ENCODE peak calls at places on chromosome 17, in five cellular contexts. One of them, this sample, is unnamed. For H3K36me3 and H3K4me1, the result is how much of the 10 kb centered on the place peaks cover.

GRCh38 chr17:39563476-39563875 is 44.2 kb downstream of the NEUROD2 start:
- DNase-seq in right lobe of liver: no peak
- DNase-seq in GM23338: peak
- DNase-seq in hepatocyte: no peak
- DNase-seq in suprapubic skin: no peak
- DNase-seq in this sample: no peak

GRCh38 chr17:21124096-21124495 is 2.7 kb upstream of the DHRS7B start:
- DNase-seq in right lobe of liver: no peak
- DNase-seq in GM23338: peak
- DNase-seq in hepatocyte: no peak
- DNase-seq in suprapubic skin: no peak
- DNase-seq in this sample: no peak

GRCh38 chr17:76078859-76079576 is at the start of gene ZACN:
- DNase-seq in right lobe of liver: no peak
- DNase-seq in GM23338: no peak
- DNase-seq in hepatocyte: no peak
- DNase-seq in suprapubic skin: no peak
- DNase-seq in this sample: no peak

GRCh38 chr17:68706351-68706750 is 105.2 kb upstream of the FAM20A start:
- DNase-seq in right lobe of liver: no peak
- DNase-seq in GM23338: no peak
- DNase-seq in hepatocyte: no peak
- DNase-seq in suprapubic skin: no peak
- DNase-seq in this sample: no peak

GRCh38 chr17:55770220-55770870 is 19.5 kb downstream of the PCTP start:
- DNase-seq in right lobe of liver: no peak
- DNase-seq in GM23338: peak
- DNase-seq in hepatocyte: peak
- DNase-seq in suprapubic skin: no peak
- DNase-seq in this sample: no peak

GRCh38 chr17:73343739-73344454 is 32.1 kb upstream of the CDC42EP4 start:
- DNase-seq in right lobe of liver: no peak
- DNase-seq in GM23338: no peak
- DNase-seq in hepatocyte: no peak
- DNase-seq in suprapubic skin: peak
- DNase-seq in this sample: no peak

GRCh38 chr17:9636501-9636900 is 8.8 kb upstream of the USP43 start:
- DNase-seq in right lobe of liver: no peak
- DNase-seq in GM23338: no peak
- DNase-seq in hepatocyte: no peak
- DNase-seq in suprapubic skin: no peak
- DNase-seq in this sample: no peak

GRCh38 chr17:78653382-78653781 is 76.2 kb upstream of the DNAH17 start:
- DNase-seq in right lobe of liver: no peak
- DNase-seq in GM23338: no peak
- DNase-seq in hepatocyte: no peak
- DNase-seq in suprapubic skin: no peak
- DNase-seq in this sample: no peak

GRCh38 chr17:31470592-31470991 is 79.1 kb downstream of the RAB11FIP4 start:
- DNase-seq in right lobe of liver: no peak
- DNase-seq in GM23338: no peak
- DNase-seq in hepatocyte: no peak
- DNase-seq in suprapubic skin: no peak
- DNase-seq in this sample: no peak

GRCh38 chr17:41734139-41734948 is at the start of gene HAP1:
- DNase-seq in right lobe of liver: peak
- DNase-seq in GM23338: peak
- DNase-seq in hepatocyte: peak
- DNase-seq in suprapubic skin: no peak
- DNase-seq in this sample: no peak

GRCh38 chr17:77916771-77917481 is 41.6 kb upstream of the TNRC6C start:
- DNase-seq in right lobe of liver: no peak
- DNase-seq in GM23338: no peak
- DNase-seq in hepatocyte: no peak
- DNase-seq in suprapubic skin: no peak
- DNase-seq in this sample: no peak

GRCh38 chr17:48358203-48358602 is 71.8 kb downstream of the SKAP1 start:
- DNase-seq in right lobe of liver: no peak
- DNase-seq in GM23338: no peak
- DNase-seq in hepatocyte: no peak
- DNase-seq in suprapubic skin: no peak
- DNase-seq in this sample: no peak

GRCh38 chr17:61498042-61498441 is 45.8 kb downstream of the TBX4 start:
- DNase-seq in right lobe of liver: no peak
- DNase-seq in GM23338: no peak
- DNase-seq in hepatocyte: no peak
- DNase-seq in suprapubic skin: no peak
- DNase-seq in this sample: no peak

GRCh38 chr17:71975331-71975801 is 145.5 kb upstream of the SOX9 start:
- DNase-seq in right lobe of liver: peak
- DNase-seq in GM23338: peak
- DNase-seq in hepatocyte: peak
- DNase-seq in suprapubic skin: peak
- DNase-seq in this sample: no peak

GRCh38 chr17:80609757-80610156 is 65.1 kb downstream of the RPTOR start:
- DNase-seq in right lobe of liver: no peak
- DNase-seq in GM23338: no peak
- DNase-seq in hepatocyte: no peak
- DNase-seq in suprapubic skin: no peak
- DNase-seq in this sample: no peak

GRCh38 chr17:81453049-81453448 is 57.8 kb downstream of the BAHCC1 start:
- DNase-seq in right lobe of liver: no peak
- DNase-seq in GM23338: no peak
- DNase-seq in hepatocyte: no peak
- DNase-seq in suprapubic skin: no peak
- DNase-seq in this sample: no peak

GRCh38 chr17:19992803-19993713 is 15.4 kb upstream of the AKAP10 start:
- DNase-seq in right lobe of liver: peak
- DNase-seq in GM23338: peak
- DNase-seq in hepatocyte: peak
- DNase-seq in suprapubic skin: peak
- DNase-seq in this sample: peak

GRCh38 chr17:59652119-59652518 is 32.4 kb downstream of the CLTC start:
- DNase-seq in right lobe of liver: no peak
- DNase-seq in GM23338: no peak
- DNase-seq in hepatocyte: no peak
- DNase-seq in suprapubic skin: no peak
- DNase-seq in this sample: no peak
- H3K36me3 ChIP-seq in right lobe of liver: under half
- H3K36me3 ChIP-seq in GM23338: half or more
- H3K36me3 ChIP-seq in hepatocyte: under half
- H3K36me3 ChIP-seq in suprapubic skin: half or more
- H3K36me3 ChIP-seq in this sample: half or more

DNA sequence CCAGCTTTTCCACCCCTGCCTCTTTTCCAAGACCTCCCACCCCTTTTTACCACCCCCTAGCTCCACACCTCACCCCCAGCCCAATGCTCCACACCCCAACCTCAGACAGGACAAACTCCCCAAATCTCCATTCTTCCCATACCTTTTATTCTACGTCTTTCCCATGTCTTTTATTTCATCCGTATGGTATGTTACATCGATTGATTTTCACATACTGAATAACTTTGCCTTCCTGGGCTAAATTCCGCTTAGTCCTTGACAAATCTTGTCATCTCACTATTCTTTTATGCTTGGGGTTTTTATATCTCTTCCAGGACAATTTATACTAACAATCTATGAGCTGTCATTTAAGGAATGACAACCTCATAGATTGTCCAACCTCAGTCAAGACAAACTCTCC is 46.4 kb downstream of the PITPNM3 start:
- DNase-seq in right lobe of liver: no peak
- DNase-seq in GM23338: no peak
- DNase-seq in hepatocyte: no peak
- DNase-seq in suprapubic skin: no peak
- DNase-seq in this sample: no peak
- H3K27ac ChIP-seq in right lobe of liver: no peak
- H3K27ac ChIP-seq in GM23338: no peak
- H3K27ac ChIP-seq in hepatocyte: no peak
- H3K27ac ChIP-seq in suprapubic skin: no peak
- H3K27ac ChIP-seq in this sample: no peak

DNA sequence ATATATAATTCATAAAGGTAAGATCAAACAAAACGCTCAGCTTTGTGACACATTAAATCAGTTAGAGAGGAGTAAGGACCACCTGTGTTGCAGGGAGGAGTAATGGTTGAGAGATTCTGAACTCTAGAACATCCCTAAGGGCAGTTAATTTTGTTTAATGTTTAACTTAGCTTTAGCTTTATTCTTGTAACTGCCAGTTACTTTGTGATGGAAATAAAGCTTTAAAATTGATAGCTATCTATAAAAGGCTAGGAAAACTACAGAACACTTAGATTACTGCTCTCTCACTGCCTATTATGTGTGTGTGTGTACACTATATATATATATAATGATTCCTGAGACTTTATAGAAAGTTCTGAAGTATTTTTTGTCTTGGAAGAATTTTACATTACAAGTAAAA is 37.8 kb downstream of the PTRH2 start:
- DNase-seq in right lobe of liver: no peak
- DNase-seq in GM23338: no peak
- DNase-seq in hepatocyte: no peak
- DNase-seq in suprapubic skin: no peak
- DNase-seq in this sample: no peak
- H3K4me1 ChIP-seq in right lobe of liver: under half
- H3K4me1 ChIP-seq in GM23338: under half
- H3K4me1 ChIP-seq in hepatocyte: under half
- H3K4me1 ChIP-seq in suprapubic skin: under half
- H3K4me1 ChIP-seq in this sample: half or more

GRCh38 chr17:3877220-3877619 is 15.6 kb downstream of the CAMKK1 start:
- DNase-seq in right lobe of liver: no peak
- DNase-seq in GM23338: no peak
- DNase-seq in hepatocyte: no peak
- DNase-seq in suprapubic skin: no peak
- DNase-seq in this sample: no peak
- H3K36me3 ChIP-seq in right lobe of liver: under half
- H3K36me3 ChIP-seq in GM23338: under half
- H3K36me3 ChIP-seq in hepatocyte: under half
- H3K36me3 ChIP-seq in suprapubic skin: under half
- H3K36me3 ChIP-seq in this sample: under half

DNA sequence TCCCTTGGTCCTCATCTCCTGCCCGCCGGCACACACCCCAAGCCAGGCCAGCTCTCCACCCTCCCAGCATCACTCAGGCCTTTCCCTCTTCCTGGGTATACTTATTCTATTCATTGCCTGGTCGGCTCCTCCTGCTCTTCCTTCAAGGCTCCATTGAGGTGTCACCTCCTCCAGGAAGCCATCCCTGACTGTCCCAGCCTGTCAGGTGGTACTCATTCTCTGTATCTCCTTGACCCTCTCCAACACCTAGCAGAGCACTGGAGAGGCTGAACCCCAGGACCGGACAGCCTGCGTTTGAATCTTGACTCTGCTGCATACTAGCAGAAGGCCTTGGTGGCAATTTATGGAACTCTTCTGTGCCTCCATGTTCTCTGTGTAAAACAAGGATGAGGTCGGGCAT is 428 bp upstream of the TNFRSF13B start:
- DNase-seq in right lobe of liver: no peak
- DNase-seq in GM23338: no peak
- DNase-seq in hepatocyte: no peak
- DNase-seq in suprapubic skin: peak
- DNase-seq in this sample: no peak
- H3K27ac ChIP-seq in right lobe of liver: no peak
- H3K27ac ChIP-seq in GM23338: no peak
- H3K27ac ChIP-seq in hepatocyte: no peak
- H3K27ac ChIP-seq in suprapubic skin: no peak
- H3K27ac ChIP-seq in this sample: no peak

This sample was measured in RWPE2.